ENCODE peak calls at places on chromosome 12, in four cellular contexts. C is stimulated activated CD4-positive, alpha-beta T cell treated with anti-CD3 and anti-CD28 coated beads, Interleukin-12 subunit alpha, Interleukin-12 subunit beta, amount 100 ng/mL, for 4 hours; Y is AG09309; T is mesendoderm. D is an unnamed sample.

GRCh38 chr12:40314927-40315326 is 90.1 kb downstream of the LRRK2 start:
- DNase-seq in T (no peak), Y (no peak), C (no peak), D (no peak)

GRCh38 chr12:121811434-121812319 is 7.9 kb downstream of the SETD1B start:
- DNase-seq in T (peak), C (peak), Y (no peak), D (no peak)

GRCh38 chr12:47967461-47968430 is 4.3 kb downstream of the TMEM106C start:
- DNase-seq in Y (no peak), C (no peak), T (no peak), D (no peak)

GRCh38 chr12:68240079-68240478 is 13.3 kb downstream of the IL22 start:
- DNase-seq in C (no peak), T (peak), Y (peak), D (no peak)

GRCh38 chr12:110317921-110318320 is 36.9 kb downstream of the ATP2A2 start:
- DNase-seq in T (no peak), Y (no peak), C (no peak), D (peak)

GRCh38 chr12:109244043-109244442 is 65.0 kb downstream of the FOXN4 start:
- DNase-seq in T (no peak), Y (no peak), C (no peak), D (no peak)

GRCh38 chr12:113609692-113610469 is 138.2 kb upstream of the LHX5 start:
- DNase-seq in C (no peak), T (no peak), Y (no peak), D (no peak)

GRCh38 chr12:79420146-79420618 is 270.6 kb downstream of the PAWR start:
- DNase-seq in Y (peak), C (no peak), T (peak), D (no peak)

GRCh38 chr12:53585726-53586125 is 40.5 kb downstream of the ATF7 start:
- DNase-seq in C (no peak), Y (no peak), T (no peak), D (no peak)

GRCh38 chr12:93302331-93303229 is 75.1 kb upstream of the NUDT4 start:
- DNase-seq in Y (no peak), C (no peak), T (no peak), D (peak)

GRCh38 chr12:126389215-126389841 is 1324.1 kb downstream of the AACS start:
- DNase-seq in Y (peak), C (no peak), T (no peak), D (no peak)

GRCh38 chr12:82057770-82058169 is 298.6 kb upstream of the PPFIA2 start:
- DNase-seq in T (peak), Y (no peak), C (no peak), D (peak)

GRCh38 chr12:93790472-93791152 is 113.4 kb downstream of the CRADD start:
- DNase-seq in Y (no peak), C (no peak), T (peak), D (no peak)

GRCh38 chr12:107760207-107760816 is 625 bp downstream of the PRDM4 start:
- DNase-seq in Y (no peak), T (peak), C (peak), D (no peak)

GRCh38 chr12:109606261-109607028 is 32.9 kb downstream of the MVK start:
- DNase-seq in C (no peak), Y (no peak), T (peak), D (peak)

GRCh38 chr12:122848471-122849351 is 13.5 kb downstream of the HIP1R start:
- DNase-seq in Y (no peak), C (no peak), T (no peak), D (no peak)

GRCh38 chr12:65010437-65010836 is 110.7 kb downstream of the WIF1 start:
- DNase-seq in C (no peak), T (no peak), Y (no peak), D (no peak)

GRCh38 chr12:29316772-29317171 is 64.2 kb downstream of the ERGIC2 start:
- DNase-seq in T (peak), Y (no peak), C (no peak), D (peak)

GRCh38 chr12:124716208-124717141 is 147.2 kb downstream of the SCARB1 start:
- DNase-seq in T (no peak), Y (no peak), C (no peak), D (no peak)

GRCh38 chr12:109734219-109735000 is 20.8 kb downstream of the FAM222A start:
- DNase-seq in T (peak), C (no peak), Y (no peak), D (no peak)

GRCh38 chr12:47032644-47033043 is 46.8 kb upstream of the PCED1B start:
- DNase-seq in T (peak), C (no peak), Y (peak), D (peak)

GRCh38 chr12:54861927-54862326 is 7.6 kb downstream of the MUCL1 start:
- DNase-seq in Y (no peak), C (no peak), T (no peak), D (no peak)

GRCh38 chr12:58241099-58241498 is 299.7 kb downstream of the ATP23 start:
- DNase-seq in Y (no peak), C (no peak), T (no peak), D (no peak)

GRCh38 chr12:26857465-26858176 is 24.6 kb upstream of the ITPR2 start:
- DNase-seq in T (no peak), Y (no peak), C (no peak), D (no peak)

GRCh38 chr12:66388512-66388911 is 86.2 kb downstream of the HELB start:
- DNase-seq in T (no peak), C (no peak), Y (no peak), D (peak)

GRCh38 chr12:64171715-64172114 is 50.4 kb downstream of the KICS2 start:
- DNase-seq in Y (no peak), C (no peak), T (peak), D (no peak)

GRCh38 chr12:110342157-110342556 is 61.1 kb downstream of the ATP2A2 start:
- DNase-seq in T (no peak), C (no peak), Y (no peak), D (no peak)

GRCh38 chr12:16553457-16553856 is 52.5 kb downstream of the LMO3 start:
- DNase-seq in C (no peak), T (no peak), Y (no peak), D (no peak)

D was measured in pons.